ENCODE peak calls at places on chromosomes 5 and 9, in eight cellular contexts. S is Right ventricle myocardium superior; G is stimulated activated CD4-positive, alpha-beta T cell treated with anti-CD3 and anti-CD28 coated beads, Interleukin-4, amount 100 ng/mL, for 1 hour; N is testis; K is activated T-cell treated with anti-CD3 and anti-CD28 coated beads for 24 hours; I is upper lobe of right lung; H is stromal cell of bone marrow; X is dermis blood vessel endothelial cell. J is an unnamed sample.

GRCh38 chr5:181189962-181190710 is 14.9 kb downstream of the TRIM7 start:
- DNase-seq in S (no peak), G (peak), N (peak), K (no peak), I (peak), H (no peak), X (peak), J (no peak)

GRCh38 chr5:151168602-151169344 is 11.2 kb upstream of the ANXA6 start:
- DNase-seq in S (no peak), G (no peak), N (no peak), K (no peak), I (peak), H (no peak), X (no peak), J (no peak)

GRCh38 chr9:114375386-114375785 is 12.4 kb downstream of the AKNA start:
- DNase-seq in S (no peak), G (no peak), N (no peak), K (no peak), I (no peak), H (no peak), X (no peak), J (no peak)

GRCh38 chr5:162227075-162227474 is 159.5 kb downstream of the GABRG2 start:
- DNase-seq in S (no peak), G (no peak), N (no peak), K (no peak), I (no peak), H (no peak), X (no peak), J (no peak)

GRCh38 chr9:116482740-116483139 is 204.4 kb upstream of the TRIM32 start:
- DNase-seq in S (no peak), G (no peak), N (no peak), K (no peak), I (no peak), H (no peak), X (no peak), J (no peak)

GRCh38 chr5:65907138-65907537 is 19.2 kb upstream of the ERBIN start:
- DNase-seq in S (no peak), G (no peak), N (no peak), K (no peak), I (no peak), H (no peak), X (no peak), J (no peak)

GRCh38 chr5:79859588-79859987 is 131.5 kb downstream of the MTX3 start:
- DNase-seq in S (no peak), G (no peak), N (no peak), K (no peak), I (no peak), H (no peak), X (no peak), J (no peak)

GRCh38 chr5:36897616-36898015 is 21.0 kb downstream of the NIPBL start:
- DNase-seq in S (no peak), G (no peak), N (no peak), K (no peak), I (no peak), H (no peak), X (peak), J (no peak)

GRCh38 chr5:33631786-33632185 is 191.0 kb downstream of the TARS1 start:
- DNase-seq in S (no peak), G (no peak), N (no peak), K (no peak), I (no peak), H (peak), X (no peak), J (no peak)

GRCh38 chr9:5951686-5952211 is 61.1 kb downstream of the MLANA start:
- DNase-seq in S (no peak), G (no peak), N (no peak), K (no peak), I (no peak), H (peak), X (no peak), J (peak)

GRCh38 chr5:95777441-95777840 is 45.1 kb downstream of the GLRX start:
- DNase-seq in S (no peak), G (no peak), N (no peak), K (no peak), I (no peak), H (no peak), X (no peak), J (no peak)

GRCh38 chr9:81499571-81499970 is 189.8 kb downstream of the TLE1 start:
- DNase-seq in S (no peak), G (no peak), N (no peak), K (no peak), I (no peak), H (no peak), X (no peak), J (no peak)

GRCh38 chr5:115873392-115873791 is 31.7 kb downstream of the AP3S1 start:
- DNase-seq in S (no peak), G (no peak), N (no peak), K (no peak), I (no peak), H (no peak), X (peak), J (peak)

GRCh38 chr5:53929596-53929995 is 369.2 kb downstream of the NDUFS4 start:
- DNase-seq in S (no peak), G (no peak), N (no peak), K (no peak), I (no peak), H (no peak), X (no peak), J (no peak)

GRCh38 chr9:130321082-130321481 is 55.5 kb downstream of the HMCN2 start:
- DNase-seq in S (no peak), G (no peak), N (no peak), K (no peak), I (no peak), H (no peak), X (no peak), J (no peak)

GRCh38 chr5:82765765-82766164 is 311.4 kb downstream of the TMEM167A start:
- DNase-seq in S (no peak), G (no peak), N (no peak), K (no peak), I (no peak), H (no peak), X (no peak), J (no peak)

GRCh38 chr5:167147879-167148278 is 1143.6 kb upstream of the WWC1 start:
- DNase-seq in S (no peak), G (no peak), N (no peak), K (no peak), I (no peak), H (no peak), X (no peak), J (peak)

GRCh38 chr5:180116077-180116375 is 44.5 kb upstream of the RNF130 start:
- DNase-seq in S (peak), G (no peak), N (no peak), K (no peak), I (no peak), H (no peak), X (no peak), J (no peak)

GRCh38 chr5:68994645-68995044 is 99.2 kb upstream of the SLC30A5 start:
- DNase-seq in S (no peak), G (no peak), N (no peak), K (no peak), I (no peak), H (no peak), X (no peak), J (no peak)

GRCh38 chr5:107668154-107668932 is 2.4 kb downstream of the EFNA5 start:
- DNase-seq in S (no peak), G (no peak), N (no peak), K (no peak), I (no peak), H (no peak), X (no peak), J (no peak)

GRCh38 chr9:135602789-135603481 is 36.4 kb downstream of the GLT6D1 start:
- DNase-seq in S (no peak), G (peak), N (peak), K (peak), I (peak), H (peak), X (peak), J (no peak)

GRCh38 chr5:82265052-82265451 is 13.1 kb downstream of the RPS23 start:
- DNase-seq in S (no peak), G (no peak), N (no peak), K (no peak), I (no peak), H (peak), X (no peak), J (no peak)

GRCh38 chr5:158641016-158641415 is 458.7 kb downstream of the EBF1 start:
- DNase-seq in S (no peak), G (no peak), N (no peak), K (no peak), I (no peak), H (no peak), X (no peak), J (no peak)

GRCh38 chr9:37262410-37262809 is 142.0 kb downstream of the ZCCHC7 start:
- DNase-seq in S (no peak), G (no peak), N (peak), K (no peak), I (no peak), H (peak), X (peak), J (no peak)

GRCh38 chr9:13478637-13479036 is 199.1 kb upstream of the MPDZ start:
- DNase-seq in S (no peak), G (no peak), N (no peak), K (no peak), I (no peak), H (peak), X (no peak), J (no peak)

GRCh38 chr9:130857864-130858730 is 23.0 kb downstream of the ABL1 start:
- DNase-seq in S (peak), G (no peak), N (no peak), K (no peak), I (no peak), H (peak), X (peak), J (peak)

GRCh38 chr9:1047605-1048235 is 2.4 kb upstream of the DMRT2 start:
- DNase-seq in S (no peak), G (no peak), N (no peak), K (no peak), I (no peak), H (no peak), X (peak), J (no peak)

J was measured in skeletal muscle cell.